ENCODE peak calls at places on chromosome 18, in seven cellular contexts. C is endodermal cell; Z is SJSA1; G is NCI-H1092; Y is KBM-7; B is midbrain; E is activated CD4-positive, alpha-beta T cell treated with anti-CD3 and anti-CD28 coated beads for 36 hours. K is an unnamed sample.

GRCh38 chr18:23529597-23529996 is 26.3 kb downstream of the RMC1 start:
- DNase-seq in C (no peak), Z (no peak), G (no peak), Y (no peak), B (no peak), E (peak), K (no peak)

GRCh38 chr18:45860492-45860891 is 35.0 kb downstream of the SIGLEC15 start:
- DNase-seq in C (no peak), Z (no peak), G (no peak), Y (no peak), B (no peak), E (no peak), K (no peak)

GRCh38 chr18:13639196-13639595 is 87.2 kb downstream of the FAM210A start:
- DNase-seq in C (peak), Z (no peak), G (no peak), Y (no peak), B (no peak), E (no peak), K (no peak)

GRCh38 chr18:63817441-63818051 is 42.3 kb downstream of the SERPINB7 start:
- DNase-seq in C (no peak), Z (no peak), G (no peak), Y (no peak), B (no peak), E (no peak), K (no peak)

GRCh38 chr18:58228176-58228575 is 184.2 kb downstream of the NEDD4L start:
- DNase-seq in C (no peak), Z (no peak), G (no peak), Y (no peak), B (no peak), E (no peak), K (no peak)

GRCh38 chr18:76467371-76468190 is 27.5 kb downstream of the ZNF516 start:
- DNase-seq in C (peak), Z (no peak), G (no peak), Y (peak), B (no peak), E (no peak), K (no peak)

GRCh38 chr18:1872274-1872673 is 699.0 kb downstream of the METTL4 start:
- DNase-seq in C (no peak), Z (no peak), G (no peak), Y (no peak), B (no peak), E (no peak), K (no peak)

GRCh38 chr18:41700435-41700834 is 254.6 kb upstream of the PIK3C3 start:
- DNase-seq in C (no peak), Z (no peak), G (no peak), Y (no peak), B (no peak), E (no peak), K (no peak)

K was measured in NCI-H2107.